ENCODE peak calls at places on chromosomes 16 and 17, in nine cellular contexts. I, F, S, D, B, A, V, C and X are unnamed samples. For H3K9me3, the result is how much of the 10 kb centered on the place peaks cover.

GRCh38 chr16:80899804-80900592 is 95.6 kb upstream of the CDYL2 start:
- DNase-seq in F (peak), C (peak), D (peak), S (peak), A (no peak), B (no peak), I (peak), V (peak), X (peak)

GRCh38 chr16:51531271-51531670 is 380.2 kb upstream of the SALL1 start:
- DNase-seq in V (no peak), A (no peak), S (no peak), B (no peak), C (no peak), I (no peak), F (no peak), D (no peak), X (no peak)

GRCh38 chr17:63702223-63702577 is 2.3 kb upstream of the LIMD2 start:
- DNase-seq in D (no peak), C (no peak), I (no peak), A (no peak), V (no peak), B (peak), S (no peak), F (no peak), X (no peak)

GRCh38 chr16:77335652-77336234 is 99.1 kb downstream of the ADAMTS18 start:
- DNase-seq in I (no peak), B (no peak), F (no peak), V (no peak), D (no peak), S (no peak), A (no peak), C (no peak), X (no peak)

GRCh38 chr16:61050547-61050946 is 985.7 kb downstream of the CDH8 start:
- DNase-seq in V (no peak), C (no peak), S (no peak), I (no peak), F (no peak), A (no peak), B (no peak), D (no peak), X (no peak)

GRCh38 chr16:66888647-66889615 is 8.6 kb downstream of the PDP2 start:
- DNase-seq in A (no peak), B (no peak), I (no peak), V (no peak), S (no peak), D (no peak), C (no peak), F (no peak), X (no peak)

GRCh38 chr16:30761427-30761927 is 385 bp downstream of the CFAP119 start:
- DNase-seq in C (peak), V (peak), F (no peak), S (peak), D (peak), I (no peak), A (no peak), B (peak), X (no peak)

GRCh38 chr16:85539629-85540291 is 73.4 kb upstream of the GSE1 start:
- DNase-seq in F (no peak), B (no peak), V (no peak), S (no peak), D (no peak), C (no peak), A (no peak), I (no peak), X (no peak)

GRCh38 chr17:59381716-59382570 is 50.5 kb downstream of the YPEL2 start:
- DNase-seq in V (peak), F (no peak), S (peak), A (no peak), B (no peak), I (peak), D (no peak), C (peak), X (no peak)

GRCh38 chr17:66975614-66976378 is 11.3 kb downstream of the CACNG4 start:
- DNase-seq in I (no peak), C (no peak), D (no peak), V (peak), S (peak), A (peak), B (no peak), F (no peak), X (no peak)

GRCh38 chr16:66278111-66278531 is 88.4 kb upstream of the CDH5 start:
- DNase-seq in I (no peak), B (no peak), D (no peak), V (no peak), A (no peak), S (no peak), F (no peak), C (no peak), X (no peak)

GRCh38 chr17:14427914-14428639 is 127.2 kb downstream of the HS3ST3B1 start:
- DNase-seq in D (no peak), S (no peak), B (peak), V (no peak), I (no peak), C (no peak), F (no peak), A (no peak), X (no peak)
- H3K27ac ChIP-seq in D (no peak), S (no peak), B (peak), V (no peak), I (no peak), C (no peak), F (no peak), A (no peak), X (no peak)

DNA sequence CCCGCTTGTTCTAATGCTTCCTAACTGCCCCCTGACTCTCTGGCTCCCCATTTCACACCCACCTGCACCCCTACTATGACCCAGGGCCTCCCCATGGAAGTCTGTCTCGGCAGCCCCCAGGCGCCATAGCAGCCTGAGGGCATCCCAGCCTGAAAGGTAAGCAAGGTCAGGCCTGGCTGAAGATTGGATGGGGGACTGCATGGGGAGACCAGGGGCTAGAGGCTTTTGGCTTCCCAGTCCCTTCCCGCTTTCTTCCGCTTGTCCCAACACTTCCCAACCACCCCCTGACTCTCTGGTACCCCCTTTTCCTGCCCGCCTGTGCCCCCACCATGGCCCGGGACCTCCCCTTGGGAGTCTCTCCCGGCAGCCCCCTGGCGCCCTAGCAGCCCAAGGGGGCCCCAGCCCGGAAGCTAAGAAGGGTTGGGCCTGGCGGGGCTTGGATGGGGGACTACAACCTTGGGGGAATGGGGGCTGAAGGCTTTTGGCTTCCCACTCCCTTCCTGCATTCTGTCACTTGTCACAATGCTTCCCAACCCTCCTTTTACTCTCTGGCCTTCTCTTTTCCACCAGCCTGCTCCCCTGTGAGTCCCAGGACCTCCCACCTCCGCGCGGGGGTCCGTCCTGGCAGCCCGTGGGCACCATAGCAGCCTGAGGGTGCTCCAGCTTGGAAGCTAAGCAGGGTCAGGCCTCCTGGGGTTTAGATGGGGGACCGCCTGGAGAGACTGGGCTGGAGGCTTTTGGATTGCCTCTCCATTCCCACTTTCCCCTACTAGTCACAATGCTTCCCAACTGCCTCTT is 2288.4 kb downstream of the TP53TG3F start:
- DNase-seq in S (no peak), D (no peak), A (no peak), V (no peak), B (no peak), F (no peak), I (no peak), C (no peak), X (no peak)
- H3K9me3 ChIP-seq in S (under half), D (under half), A (under half), V (under half), B (under half), F (under half), I (half or more), C (under half), X (half or more)

GRCh38 chr17:78940241-78940640 is 15.1 kb upstream of the TIMP2 start:
- DNase-seq in V (no peak), D (no peak), B (no peak), S (no peak), F (no peak), I (no peak), A (no peak), C (no peak), X (no peak)
- H3K27ac ChIP-seq in V (no peak), D (no peak), B (no peak), S (no peak), F (no peak), I (no peak), A (no peak), C (no peak), X (no peak)

DNA sequence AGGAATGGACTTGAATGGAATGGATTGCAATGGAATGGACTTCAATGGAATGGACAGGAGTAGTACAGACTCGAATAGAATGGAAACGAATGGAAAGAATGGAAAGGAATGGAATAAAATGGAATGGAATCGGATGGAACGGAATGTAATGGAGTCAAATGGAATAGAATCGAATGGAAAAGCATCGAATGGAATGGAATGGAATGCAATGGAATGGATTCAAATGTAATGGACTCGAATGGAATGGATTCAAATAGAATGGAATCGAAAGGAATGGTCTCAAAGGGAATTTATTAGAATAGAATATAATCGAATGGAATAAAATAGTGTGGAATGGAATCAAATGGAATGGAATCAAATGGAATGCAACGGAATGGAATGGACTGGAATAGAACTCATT is 484.9 kb upstream of the WSB1 start:
- DNase-seq in A (no peak), C (peak), D (peak), B (no peak), V (no peak), I (no peak), F (no peak), S (no peak), X (peak)
- H3K9me3 ChIP-seq in A (under half), C (under half), D (under half), B (under half), V (under half), I (under half), F (under half), S (half or more), X (half or more)

GRCh38 chr17:75758131-75758905 is 6.7 kb downstream of the GALK1 start:
- DNase-seq in A (no peak), F (no peak), C (no peak), B (no peak), V (no peak), D (no peak), S (no peak), I (no peak), X (no peak)

GRCh38 chr17:75756451-75757085 is 8.4 kb downstream of the GALK1 start:
- DNase-seq in A (no peak), C (no peak), I (no peak), S (no peak), B (no peak), F (no peak), D (no peak), V (no peak), X (no peak)

GRCh38 chr17:75755990-75756389 is 9.0 kb downstream of the GALK1 start:
- DNase-seq in C (no peak), D (no peak), S (no peak), F (no peak), I (no peak), V (no peak), B (no peak), A (no peak), X (no peak)

GRCh38 chr17:75755205-75755901 is 9.6 kb downstream of the GALK1 start:
- DNase-seq in A (no peak), S (no peak), V (no peak), I (no peak), D (no peak), F (no peak), B (no peak), C (no peak), X (no peak)

DNA sequence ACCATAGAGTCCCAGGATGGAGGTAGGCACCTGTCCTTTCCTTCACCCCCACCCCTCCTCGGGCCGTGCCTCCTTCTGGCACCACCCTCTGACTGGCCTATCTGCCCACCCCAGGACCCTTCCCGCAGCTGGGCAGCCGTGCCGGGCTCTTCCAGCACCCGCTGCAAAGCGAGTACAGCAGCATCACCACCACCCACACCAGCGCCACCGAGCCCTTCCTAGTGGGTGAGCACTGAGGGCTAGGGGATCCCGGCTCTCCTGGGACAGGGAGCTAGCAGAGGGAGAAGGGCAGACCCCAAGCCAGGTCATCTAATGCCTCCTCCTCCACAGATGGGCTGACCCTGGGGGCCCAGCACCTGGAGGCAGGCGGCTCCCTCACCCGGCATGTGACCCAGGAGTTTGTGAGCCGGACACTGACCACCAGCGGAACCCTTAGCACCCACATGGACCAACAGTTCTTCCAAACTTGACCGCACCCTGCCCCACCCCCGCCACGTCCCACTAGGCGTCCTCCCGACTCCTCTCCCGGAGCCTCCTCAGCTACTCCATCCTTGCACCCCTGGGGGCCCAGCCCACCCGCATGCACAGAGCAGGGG is 7.8 kb downstream of the GALK1 start:
- DNase-seq in V (no peak), D (no peak), A (no peak), S (no peak), C (no peak), B (no peak), I (no peak), F (no peak), X (no peak)
- H3K27ac ChIP-seq in V (no peak), D (no peak), A (no peak), S (no peak), C (no peak), B (no peak), I (no peak), F (no peak), X (no peak)

DNA sequence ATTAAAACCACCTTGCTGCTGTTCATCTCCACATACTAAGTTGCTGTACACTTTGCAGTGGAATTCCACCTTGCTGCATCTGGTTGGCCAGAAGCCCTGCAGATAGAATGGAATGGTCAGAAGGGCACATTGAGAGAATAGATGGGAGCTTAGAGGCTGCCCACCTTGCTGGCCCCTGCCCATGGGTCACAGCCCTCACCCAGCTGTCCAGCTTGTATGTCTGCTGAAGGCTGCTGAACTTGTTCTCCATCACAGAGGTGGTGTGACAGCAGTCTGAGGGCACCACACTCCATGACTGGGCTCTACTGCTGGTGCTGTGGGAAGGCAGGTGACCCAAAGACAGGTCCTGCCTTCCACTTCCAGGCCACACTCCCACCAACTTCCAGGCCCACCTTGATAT is 1755.4 kb downstream of the TP53TG3F start:
- DNase-seq in D (no peak), V (no peak), B (no peak), S (no peak), F (no peak), A (no peak), C (no peak), I (no peak), X (no peak)
- H3K9me3 ChIP-seq in D (under half), V (under half), B (under half), S (under half), F (under half), A (under half), C (under half), I (under half), X (under half)

GRCh38 chr16:2081685-2082084 is 33.9 kb downstream of the TSC2 start:
- DNase-seq in A (no peak), S (no peak), B (no peak), D (no peak), F (no peak), I (no peak), C (no peak), V (peak), X (no peak)
- H3K27ac ChIP-seq in A (no peak), S (peak), B (no peak), D (no peak), F (no peak), I (peak), C (no peak), V (peak), X (no peak)

GRCh38 chr17:22273308-22273707 is 581.0 kb downstream of the KCNJ18 start:
- DNase-seq in V (no peak), S (no peak), C (no peak), B (no peak), D (no peak), I (no peak), F (no peak), A (no peak), X (no peak)

GRCh38 chr17:22268912-22269220 is 576.5 kb downstream of the KCNJ18 start:
- DNase-seq in A (no peak), F (no peak), I (no peak), C (no peak), B (no peak), V (no peak), D (no peak), S (no peak), X (no peak)

GRCh38 chr17:22270381-22270780 is 578.1 kb downstream of the KCNJ18 start:
- DNase-seq in I (no peak), F (no peak), V (no peak), A (no peak), S (no peak), C (no peak), B (no peak), D (no peak), X (no peak)

GRCh38 chr17:22268214-22268911 is 576.0 kb downstream of the KCNJ18 start:
- DNase-seq in D (no peak), I (no peak), F (no peak), C (no peak), V (no peak), S (no peak), B (no peak), A (no peak), X (no peak)

GRCh38 chr17:22272363-22273146 is 580.2 kb downstream of the KCNJ18 start:
- DNase-seq in F (no peak), B (no peak), C (no peak), S (no peak), I (no peak), V (no peak), A (no peak), D (no peak), X (no peak)
- H3K9me3 ChIP-seq in F (under half), B (under half), C (under half), S (under half), I (under half), V (under half), A (under half), D (under half), X (half or more)